ENCODE peak calls at places on chromosomes 5 and 9, in four cellular contexts. One of them, this sample, is unnamed.

GRCh38 chr9:96621619-96622018 is 2.0 kb upstream of the CDC14B start:
- DNase-seq in BE2C: no peak
- DNase-seq in cardiac muscle cell: peak
- DNase-seq in Caco-2: no peak
- DNase-seq in this sample: no peak

GRCh38 chr5:128225245-128226030 is 141.9 kb downstream of the SLC12A2 start:
- DNase-seq in BE2C: no peak
- DNase-seq in cardiac muscle cell: no peak
- DNase-seq in Caco-2: no peak
- DNase-seq in this sample: no peak

GRCh38 chr9:37378613-37379004 is 43.9 kb upstream of the GRHPR start:
- DNase-seq in BE2C: no peak
- DNase-seq in cardiac muscle cell: no peak
- DNase-seq in Caco-2: no peak
- DNase-seq in this sample: no peak

GRCh38 chr5:151234476-151235238 is 10.8 kb upstream of the CCDC69 start:
- DNase-seq in BE2C: no peak
- DNase-seq in cardiac muscle cell: no peak
- DNase-seq in Caco-2: no peak
- DNase-seq in this sample: peak

GRCh38 chr9:14314929-14315753 is 1.2 kb upstream of the NFIB start:
- DNase-seq in BE2C: peak
- DNase-seq in cardiac muscle cell: peak
- DNase-seq in Caco-2: no peak
- DNase-seq in this sample: peak

GRCh38 chr5:111747336-111747735 is 9.7 kb downstream of the NREP start:
- DNase-seq in BE2C: no peak
- DNase-seq in cardiac muscle cell: no peak
- DNase-seq in Caco-2: no peak
- DNase-seq in this sample: no peak

GRCh38 chr9:80550181-80550580 is 978.4 kb downstream of the TLE4 start:
- DNase-seq in BE2C: no peak
- DNase-seq in cardiac muscle cell: no peak
- DNase-seq in Caco-2: no peak
- DNase-seq in this sample: no peak

GRCh38 chr5:142817961-142818431 is 47.8 kb downstream of the ARHGAP26 start:
- DNase-seq in BE2C: no peak
- DNase-seq in cardiac muscle cell: no peak
- DNase-seq in Caco-2: no peak
- DNase-seq in this sample: peak

GRCh38 chr5:91219803-91220371 is 163.2 kb downstream of the ARRDC3 start:
- DNase-seq in BE2C: peak
- DNase-seq in cardiac muscle cell: no peak
- DNase-seq in Caco-2: peak
- DNase-seq in this sample: peak

GRCh38 chr5:173329370-173330150 is 1.3 kb upstream of the STC2 start:
- DNase-seq in BE2C: peak
- DNase-seq in cardiac muscle cell: peak
- DNase-seq in Caco-2: peak
- DNase-seq in this sample: no peak
- H3K4me3 ChIP-seq in BE2C: peak
- H3K4me3 ChIP-seq in cardiac muscle cell: peak
- H3K4me3 ChIP-seq in Caco-2: peak
- H3K4me3 ChIP-seq in this sample: no peak

GRCh38 chr5:137631453-137631852 is 104.4 kb downstream of the KLHL3 start:
- DNase-seq in BE2C: no peak
- DNase-seq in cardiac muscle cell: no peak
- DNase-seq in Caco-2: no peak
- DNase-seq in this sample: no peak

GRCh38 chr5:137632716-137633115 is 103.2 kb downstream of the KLHL3 start:
- DNase-seq in BE2C: no peak
- DNase-seq in cardiac muscle cell: no peak
- DNase-seq in Caco-2: no peak
- DNase-seq in this sample: no peak

GRCh38 chr5:137630216-137630971 is 105.5 kb downstream of the KLHL3 start:
- DNase-seq in BE2C: no peak
- DNase-seq in cardiac muscle cell: no peak
- DNase-seq in Caco-2: no peak
- DNase-seq in this sample: no peak

GRCh38 chr5:137629646-137630045 is 106.2 kb downstream of the KLHL3 start:
- DNase-seq in BE2C: peak
- DNase-seq in cardiac muscle cell: peak
- DNase-seq in Caco-2: no peak
- DNase-seq in this sample: no peak

DNA sequence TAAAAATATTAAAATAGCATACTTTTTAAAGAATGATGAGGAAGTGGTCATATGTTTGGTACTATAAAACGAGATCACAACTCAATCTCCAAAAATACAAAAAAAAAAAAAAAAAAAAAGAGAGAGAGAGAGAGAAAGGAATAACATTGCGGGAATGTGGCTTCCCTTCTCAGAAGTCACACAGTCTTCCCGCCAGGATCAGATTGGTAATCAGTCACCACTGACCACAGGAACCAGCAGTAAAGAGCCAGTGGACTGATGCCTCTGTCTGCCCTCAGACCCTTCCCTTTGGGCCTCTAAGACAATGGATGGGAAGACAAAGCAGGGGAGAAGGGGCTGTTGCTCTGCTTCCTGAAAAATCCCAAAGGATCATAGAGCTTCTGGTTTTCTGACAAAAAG is 104.9 kb downstream of the KLHL3 start:
- DNase-seq in BE2C: no peak
- DNase-seq in cardiac muscle cell: no peak
- DNase-seq in Caco-2: no peak
- DNase-seq in this sample: no peak
- H3K4me3 ChIP-seq in BE2C: no peak
- H3K4me3 ChIP-seq in cardiac muscle cell: no peak
- H3K4me3 ChIP-seq in Caco-2: no peak
- H3K4me3 ChIP-seq in this sample: no peak

GRCh38 chr5:107398703-107399102 is 272.0 kb downstream of the EFNA5 start:
- DNase-seq in BE2C: no peak
- DNase-seq in cardiac muscle cell: no peak
- DNase-seq in Caco-2: no peak
- DNase-seq in this sample: no peak

GRCh38 chr5:107400328-107400727 is 270.4 kb downstream of the EFNA5 start:
- DNase-seq in BE2C: no peak
- DNase-seq in cardiac muscle cell: no peak
- DNase-seq in Caco-2: no peak
- DNase-seq in this sample: no peak

GRCh38 chr5:107395632-107396350 is 274.9 kb downstream of the EFNA5 start:
- DNase-seq in BE2C: no peak
- DNase-seq in cardiac muscle cell: no peak
- DNase-seq in Caco-2: no peak
- DNase-seq in this sample: no peak

GRCh38 chr5:107393846-107394245 is 276.9 kb downstream of the EFNA5 start:
- DNase-seq in BE2C: no peak
- DNase-seq in cardiac muscle cell: no peak
- DNase-seq in Caco-2: no peak
- DNase-seq in this sample: no peak

DNA sequence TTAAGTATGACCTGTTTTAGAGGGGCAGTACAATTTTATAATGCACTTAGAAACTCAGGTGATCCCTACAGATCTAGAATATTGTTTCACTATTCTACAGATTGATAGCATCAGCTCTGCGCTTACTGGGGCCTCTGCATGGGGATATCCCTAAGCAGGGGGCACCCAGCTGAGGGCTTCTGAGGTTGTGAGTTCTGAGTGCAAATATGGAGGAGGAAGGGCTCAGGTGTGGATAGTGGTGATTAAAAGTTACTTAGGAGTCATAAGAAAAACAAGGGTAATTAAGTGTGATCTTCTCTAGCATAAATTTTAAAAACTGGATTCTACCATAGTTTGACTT is 274.4 kb downstream of the EFNA5 start:
- DNase-seq in BE2C: no peak
- DNase-seq in cardiac muscle cell: no peak
- DNase-seq in Caco-2: no peak
- DNase-seq in this sample: no peak
- H3K4me3 ChIP-seq in BE2C: no peak
- H3K4me3 ChIP-seq in cardiac muscle cell: no peak
- H3K4me3 ChIP-seq in Caco-2: no peak
- H3K4me3 ChIP-seq in this sample: no peak

DNA sequence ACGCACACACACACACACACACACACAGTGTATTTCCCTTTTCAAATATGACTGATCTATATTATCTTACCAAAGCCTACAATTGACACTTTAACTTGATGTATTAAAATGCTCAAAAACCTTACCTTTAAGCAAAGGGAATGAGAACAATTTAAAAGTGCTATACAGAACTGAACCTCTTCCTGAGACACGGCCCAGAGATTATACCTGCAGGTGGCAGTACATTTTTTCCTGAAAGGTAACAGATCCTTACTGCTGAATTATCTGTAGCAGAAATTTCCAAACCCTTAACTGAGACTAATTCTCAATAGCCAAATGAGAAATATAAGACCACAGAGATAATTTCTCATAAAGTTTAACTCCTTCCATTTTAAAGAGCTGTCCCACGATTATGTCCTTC is 91.1 kb downstream of the MYO10 start:
- DNase-seq in BE2C: no peak
- DNase-seq in cardiac muscle cell: no peak
- DNase-seq in Caco-2: no peak
- DNase-seq in this sample: no peak
- H3K4me3 ChIP-seq in BE2C: no peak
- H3K4me3 ChIP-seq in cardiac muscle cell: no peak
- H3K4me3 ChIP-seq in Caco-2: no peak
- H3K4me3 ChIP-seq in this sample: no peak

GRCh38 chr5:67897431-67897830 is 318.1 kb upstream of the PIK3R1 start:
- DNase-seq in BE2C: no peak
- DNase-seq in cardiac muscle cell: no peak
- DNase-seq in Caco-2: no peak
- DNase-seq in this sample: no peak
- H3K4me3 ChIP-seq in BE2C: no peak
- H3K4me3 ChIP-seq in cardiac muscle cell: no peak
- H3K4me3 ChIP-seq in Caco-2: no peak
- H3K4me3 ChIP-seq in this sample: no peak

DNA sequence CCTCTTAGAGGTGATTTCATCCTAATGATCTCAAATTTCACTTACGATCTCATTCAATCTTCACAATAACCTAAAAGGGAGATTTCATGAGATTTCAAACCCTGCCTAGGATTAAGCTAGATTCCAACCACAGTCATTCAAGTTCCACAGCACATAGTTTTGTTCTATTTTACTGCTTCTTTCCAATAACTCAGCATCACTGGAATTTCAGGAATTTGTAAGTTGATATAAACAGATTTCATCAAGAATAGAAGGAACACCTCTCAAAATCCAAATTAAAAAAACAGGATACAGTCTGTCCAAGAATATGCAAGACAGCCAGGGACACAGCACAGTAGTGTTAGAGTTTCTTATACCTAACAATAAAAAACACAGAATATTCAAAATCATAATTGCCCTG is 478.3 kb upstream of the C9orf72 start:
- DNase-seq in BE2C: no peak
- DNase-seq in cardiac muscle cell: no peak
- DNase-seq in Caco-2: no peak
- DNase-seq in this sample: no peak
- H3K4me3 ChIP-seq in BE2C: no peak
- H3K4me3 ChIP-seq in cardiac muscle cell: no peak
- H3K4me3 ChIP-seq in Caco-2: no peak
- H3K4me3 ChIP-seq in this sample: no peak

DNA sequence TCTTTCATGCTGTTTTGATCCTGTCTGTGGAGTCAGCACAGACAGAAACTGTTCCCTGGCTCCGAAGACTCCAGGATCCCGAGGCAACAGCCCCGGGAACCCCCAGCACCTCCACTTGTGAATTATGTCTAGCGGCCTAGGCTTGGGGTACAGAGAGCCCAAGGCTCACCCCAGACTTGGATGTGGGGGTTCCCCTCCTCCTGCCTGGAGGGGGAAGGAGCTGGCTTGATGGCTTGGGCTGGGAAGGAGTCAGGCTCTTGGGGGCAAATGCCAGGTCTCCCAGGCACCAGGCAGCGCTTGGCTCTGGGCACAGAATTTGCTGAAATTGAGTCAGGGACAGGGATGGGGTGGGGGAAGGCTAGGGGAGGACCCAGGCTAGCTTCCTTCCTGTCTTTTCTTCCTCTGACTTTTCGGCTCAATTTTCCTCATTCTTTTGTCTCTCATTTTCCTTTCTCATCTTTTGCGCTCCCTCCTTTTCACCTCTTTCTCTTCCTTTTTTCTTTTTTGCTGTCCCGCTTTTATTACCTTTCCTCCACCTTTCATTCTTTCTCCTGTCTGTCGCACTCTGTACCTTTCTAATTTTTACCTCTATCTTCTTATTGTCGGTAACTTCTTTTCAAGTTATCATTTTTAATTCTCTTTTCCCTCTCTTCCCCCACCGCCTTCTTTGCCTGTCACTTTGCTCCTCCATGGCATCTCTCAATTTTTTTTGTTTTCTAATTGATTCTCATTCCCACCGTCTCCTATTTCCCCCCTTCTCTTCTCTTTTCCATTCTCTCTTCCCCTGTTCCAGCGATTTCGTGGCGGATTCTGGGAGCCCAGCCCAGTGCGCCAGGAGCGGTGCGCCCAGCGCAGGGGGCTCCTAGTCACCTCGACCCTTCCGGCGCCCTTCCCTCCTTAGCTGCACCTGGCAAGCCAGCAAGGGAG is 10.5 kb downstream of the MSX2 start:
- DNase-seq in BE2C: no peak
- DNase-seq in cardiac muscle cell: no peak
- DNase-seq in Caco-2: no peak
- DNase-seq in this sample: no peak
- H3K4me3 ChIP-seq in BE2C: peak
- H3K4me3 ChIP-seq in cardiac muscle cell: peak
- H3K4me3 ChIP-seq in Caco-2: peak
- H3K4me3 ChIP-seq in this sample: no peak

DNA sequence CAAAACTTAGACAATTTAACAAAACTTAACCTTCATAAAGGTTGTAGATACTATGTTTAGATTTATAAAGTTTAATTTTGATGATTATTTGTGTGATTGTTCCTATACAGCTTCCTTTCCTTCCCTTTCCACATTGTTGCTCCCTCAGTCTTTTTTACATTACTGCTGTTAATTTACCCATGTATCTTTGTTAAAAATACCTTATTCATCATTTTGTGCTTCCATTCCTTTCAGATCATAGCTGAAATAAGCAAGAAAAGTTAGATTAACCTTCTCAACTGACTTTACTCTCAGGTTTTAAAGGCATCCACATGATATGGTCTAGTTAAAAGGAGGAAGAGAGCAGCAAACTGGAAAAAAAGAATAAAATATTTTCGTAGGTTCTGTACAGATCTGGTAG is 2.0 kb downstream of the SMAD5 start:
- DNase-seq in BE2C: no peak
- DNase-seq in cardiac muscle cell: no peak
- DNase-seq in Caco-2: no peak
- DNase-seq in this sample: no peak
- H3K4me3 ChIP-seq in BE2C: peak
- H3K4me3 ChIP-seq in cardiac muscle cell: peak
- H3K4me3 ChIP-seq in Caco-2: peak
- H3K4me3 ChIP-seq in this sample: no peak

DNA sequence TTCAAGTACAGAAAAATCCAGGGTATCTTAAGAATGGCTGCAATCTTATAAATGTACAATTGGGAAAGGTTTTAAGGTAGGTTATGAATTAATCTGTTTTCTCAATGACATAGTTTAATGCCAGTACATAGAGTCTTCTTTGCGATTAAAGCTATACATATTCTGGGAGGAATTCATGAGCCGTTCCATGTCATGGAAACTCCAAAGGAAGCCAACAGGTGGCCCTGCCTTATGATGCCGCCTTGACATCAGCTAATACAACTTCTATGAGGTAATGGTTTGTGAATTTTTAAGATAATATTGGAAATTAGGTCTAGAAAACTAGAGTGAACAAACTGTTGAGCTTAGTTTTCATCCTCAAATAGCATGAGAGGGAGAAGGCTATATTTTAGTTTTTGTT is 713.4 kb downstream of the EFNA5 start:
- DNase-seq in BE2C: no peak
- DNase-seq in cardiac muscle cell: no peak
- DNase-seq in Caco-2: no peak
- DNase-seq in this sample: no peak
- H3K4me3 ChIP-seq in BE2C: no peak
- H3K4me3 ChIP-seq in cardiac muscle cell: no peak
- H3K4me3 ChIP-seq in Caco-2: no peak
- H3K4me3 ChIP-seq in this sample: no peak